ENCODE peak calls at places on chromosomes 11 and 22, in four cellular contexts. One of them, this sample, is unnamed.

GRCh38 chr11:106656646-106657045 is 361.6 kb downstream of the GUCY1A2 start:
- DNase-seq in IMR-90: no peak
- DNase-seq in neuronal stem cell: no peak
- DNase-seq in H1: no peak
- DNase-seq in this sample: no peak

GRCh38 chr11:35082322-35083180 is 56.4 kb upstream of the CD44 start:
- DNase-seq in IMR-90: peak; percentile 83
- DNase-seq in neuronal stem cell: no peak
- DNase-seq in H1: no peak
- DNase-seq in this sample: peak; percentile 79

GRCh38 chr11:71246559-71246958 is 5.8 kb downstream of the SHANK2 start:
- DNase-seq in IMR-90: no peak
- DNase-seq in neuronal stem cell: no peak
- DNase-seq in H1: no peak
- DNase-seq in this sample: peak; percentile 91

GRCh38 chr11:118621071-118621815 is 13.8 kb downstream of the PHLDB1 start:
- DNase-seq in IMR-90: peak; percentile 86
- DNase-seq in neuronal stem cell: no peak
- DNase-seq in H1: no peak
- DNase-seq in this sample: peak; percentile 97

GRCh38 chr22:26713823-26714449 is 56.5 kb downstream of the MIAT start:
- DNase-seq in IMR-90: no peak
- DNase-seq in neuronal stem cell: no peak
- DNase-seq in H1: no peak
- DNase-seq in this sample: no peak

GRCh38 chr11:94776351-94777321 is 8.5 kb downstream of the AMOTL1 start:
- DNase-seq in IMR-90: peak; percentile 74
- DNase-seq in neuronal stem cell: no peak
- DNase-seq in H1: no peak
- DNase-seq in this sample: no peak

GRCh38 chr11:444397-445144 is 2.8 kb upstream of the ANO9 start:
- DNase-seq in IMR-90: peak; percentile 22
- DNase-seq in neuronal stem cell: no peak
- DNase-seq in H1: no peak
- DNase-seq in this sample: no peak

GRCh38 chr11:128179049-128179448 is 408.3 kb downstream of the ETS1 start:
- DNase-seq in IMR-90: no peak
- DNase-seq in neuronal stem cell: no peak
- DNase-seq in H1: no peak
- DNase-seq in this sample: no peak

GRCh38 chr11:1868636-1869291 is 15.9 kb downstream of the LSP1 start:
- DNase-seq in IMR-90: no peak
- DNase-seq in neuronal stem cell: no peak
- DNase-seq in H1: no peak
- DNase-seq in this sample: no peak

GRCh38 chr11:78564037-78564888 is 10.4 kb downstream of the NARS2 start:
- DNase-seq in IMR-90: peak; percentile 76
- DNase-seq in neuronal stem cell: peak; percentile 43
- DNase-seq in H1: no peak
- DNase-seq in this sample: no peak

GRCh38 chr11:69918231-69918937 is 99.2 kb upstream of the FGF3 start:
- DNase-seq in IMR-90: no peak
- DNase-seq in neuronal stem cell: no peak
- DNase-seq in H1: no peak
- DNase-seq in this sample: no peak

GRCh38 chr22:48755332-48755949 is 1072.2 kb downstream of the BRD1 start:
- DNase-seq in IMR-90: no peak
- DNase-seq in neuronal stem cell: no peak
- DNase-seq in H1: no peak
- DNase-seq in this sample: no peak

GRCh38 chr11:105673089-105673488 is 63.2 kb downstream of the GRIA4 start:
- DNase-seq in IMR-90: peak; percentile 72
- DNase-seq in neuronal stem cell: peak; percentile 76
- DNase-seq in H1: no peak
- DNase-seq in this sample: peak; percentile 44

GRCh38 chr11:72685560-72686480 is 11.6 kb upstream of the PDE2A start:
- DNase-seq in IMR-90: peak; percentile 19
- DNase-seq in neuronal stem cell: no peak
- DNase-seq in H1: no peak
- DNase-seq in this sample: no peak

GRCh38 chr11:28384418-28384817 is 276.2 kb downstream of the METTL15 start:
- DNase-seq in IMR-90: peak; percentile 99
- DNase-seq in neuronal stem cell: no peak
- DNase-seq in H1: no peak
- DNase-seq in this sample: no peak

GRCh38 chr11:72553748-72554147 is 119.4 kb upstream of the CLPB start:
- DNase-seq in IMR-90: no peak
- DNase-seq in neuronal stem cell: no peak
- DNase-seq in H1: peak; percentile 25
- DNase-seq in this sample: peak; percentile 66

GRCh38 chr11:72723508-72723907 is 28.7 kb downstream of the ARAP1 start:
- DNase-seq in IMR-90: no peak
- DNase-seq in neuronal stem cell: no peak
- DNase-seq in H1: no peak
- DNase-seq in this sample: no peak

GRCh38 chr11:69883292-69884255 is 64.4 kb upstream of the FGF3 start:
- DNase-seq in IMR-90: no peak
- DNase-seq in neuronal stem cell: no peak
- DNase-seq in H1: no peak
- DNase-seq in this sample: no peak

GRCh38 chr11:128498846-128499245 is 88.5 kb downstream of the ETS1 start:
- DNase-seq in IMR-90: peak; percentile 67
- DNase-seq in neuronal stem cell: no peak
- DNase-seq in H1: no peak
- DNase-seq in this sample: no peak

GRCh38 chr11:119992171-119993051 is 145.5 kb downstream of the TRIM29 start:
- DNase-seq in IMR-90: no peak
- DNase-seq in neuronal stem cell: no peak
- DNase-seq in H1: no peak
- DNase-seq in this sample: no peak

GRCh38 chr11:69918938-69919650 is 99.9 kb upstream of the FGF3 start:
- DNase-seq in IMR-90: peak; percentile 57
- DNase-seq in neuronal stem cell: peak; percentile 68
- DNase-seq in H1: peak; percentile 38
- DNase-seq in this sample: peak; percentile 85

GRCh38 chr11:5364214-5364613 is 12.9 kb downstream of the OR51B6 start:
- DNase-seq in IMR-90: peak; percentile 96
- DNase-seq in neuronal stem cell: no peak
- DNase-seq in H1: no peak
- DNase-seq in this sample: no peak

GRCh38 chr22:46972901-46973831 is 210.7 kb downstream of the TBC1D22A start:
- DNase-seq in IMR-90: no peak
- DNase-seq in neuronal stem cell: no peak
- DNase-seq in H1: no peak
- DNase-seq in this sample: no peak

GRCh38 chr11:42171046-42171445 is 711.6 kb upstream of the LRRC4C start:
- DNase-seq in IMR-90: no peak
- DNase-seq in neuronal stem cell: no peak
- DNase-seq in H1: no peak
- DNase-seq in this sample: no peak

GRCh38 chr11:105344938-105345337 is 205.4 kb upstream of the CARD18 start:
- DNase-seq in IMR-90: no peak
- DNase-seq in neuronal stem cell: no peak
- DNase-seq in H1: no peak
- DNase-seq in this sample: no peak

GRCh38 chr11:102420547-102420946 is 32.0 kb downstream of the TMEM123 start:
- DNase-seq in IMR-90: no peak
- DNase-seq in neuronal stem cell: no peak
- DNase-seq in H1: no peak
- DNase-seq in this sample: no peak

GRCh38 chr22:42180349-42180842 is 49.8 kb upstream of the CYP2D6 start:
- DNase-seq in IMR-90: peak; percentile 34
- DNase-seq in neuronal stem cell: no peak
- DNase-seq in H1: no peak
- DNase-seq in this sample: no peak

DNA sequence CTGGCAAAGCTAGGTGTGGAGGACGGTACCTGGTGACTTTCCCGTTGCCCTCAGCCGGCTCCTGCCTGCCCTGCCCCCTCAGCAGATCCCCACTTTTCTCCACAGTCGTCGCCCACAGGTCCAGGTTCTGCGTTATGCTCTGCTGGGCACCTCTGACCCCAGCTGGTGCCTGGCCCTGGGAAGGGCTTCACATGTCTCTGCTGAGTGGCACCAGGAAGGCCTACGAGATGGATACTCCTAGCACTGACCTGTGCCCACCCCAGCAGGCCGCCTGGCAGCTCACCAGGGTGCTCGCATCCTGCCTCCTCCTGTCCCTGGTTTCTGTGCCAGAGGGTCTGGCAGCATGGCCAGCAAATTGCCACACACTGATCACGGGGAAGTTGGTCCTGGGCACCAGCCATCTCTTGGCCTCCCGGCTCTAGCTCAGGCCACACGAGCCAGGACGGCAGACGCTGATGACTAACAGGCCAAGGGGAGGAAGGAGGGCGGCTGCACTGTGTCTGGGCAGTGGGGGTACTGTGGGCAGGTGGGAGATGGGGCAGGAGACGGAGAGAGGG is 13.8 kb downstream of the CARS1 start:
- DNase-seq in IMR-90: no peak
- DNase-seq in neuronal stem cell: no peak
- DNase-seq in H1: no peak
- DNase-seq in this sample: no peak
- H3K14ac ChIP-seq in IMR-90: no peak overlapping the region
- H3K14ac ChIP-seq in neuronal stem cell: no peak overlapping the region
- H3K14ac ChIP-seq in H1: no peak overlapping the region
- H3K14ac ChIP-seq in this sample: no peak overlapping the region

DNA sequence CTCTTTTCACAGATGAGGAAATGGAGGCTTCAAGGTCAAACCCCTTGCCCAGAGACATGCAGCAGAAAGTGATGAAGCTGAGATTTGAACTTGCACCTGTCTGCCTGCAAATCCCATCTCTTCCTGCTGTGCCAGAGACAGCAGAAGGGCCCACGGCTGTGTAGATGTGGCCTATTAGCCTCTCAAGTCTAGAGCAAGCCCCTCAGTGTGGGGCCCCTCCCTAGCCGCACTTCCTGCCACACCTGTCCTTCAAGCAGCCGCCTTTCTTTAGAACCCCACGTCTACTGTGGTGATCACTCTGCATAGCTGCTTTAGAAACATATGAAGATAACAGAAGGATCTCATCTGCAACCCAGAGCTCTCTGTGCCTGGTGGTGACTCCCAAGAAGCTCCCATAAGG is 41.2 kb upstream of the JAM3 start:
- DNase-seq in IMR-90: no peak
- DNase-seq in neuronal stem cell: no peak
- DNase-seq in H1: no peak
- DNase-seq in this sample: no peak
- H3K4me1 ChIP-seq in IMR-90: no peaks in the 10 kb centered on the region
- H3K4me1 ChIP-seq in neuronal stem cell: peaks cover 30% of the 10 kb centered on the region
- H3K4me1 ChIP-seq in H1: peaks cover 11% of the 10 kb centered on the region
- H3K4me1 ChIP-seq in this sample: no peaks in the 10 kb centered on the region

DNA sequence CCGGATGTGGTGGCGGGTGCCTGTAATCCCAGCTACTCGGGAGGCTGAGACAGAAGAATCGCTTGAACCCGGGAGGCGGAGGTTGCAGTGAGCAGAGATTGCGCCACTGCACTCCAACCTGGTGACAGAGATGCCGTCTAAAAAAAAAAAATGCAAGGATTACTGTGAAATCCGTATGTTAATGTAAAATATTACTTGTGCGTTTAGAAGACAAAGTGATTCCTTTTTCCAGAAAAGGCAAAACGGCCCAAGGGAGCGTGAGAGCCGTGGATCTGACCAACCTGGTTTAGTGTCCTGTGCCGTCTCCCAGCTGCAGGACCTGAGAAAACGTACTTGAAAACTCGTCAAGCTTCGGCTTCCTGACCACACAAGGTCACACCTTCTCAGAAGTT is 905 bp downstream of the HDHD5 start:
- DNase-seq in IMR-90: no peak
- DNase-seq in neuronal stem cell: no peak
- DNase-seq in H1: no peak
- DNase-seq in this sample: no peak
- H3K14ac ChIP-seq in IMR-90: peak overlapping the region; percentile 70
- H3K14ac ChIP-seq in neuronal stem cell: no peak overlapping the region
- H3K14ac ChIP-seq in H1: no peak overlapping the region
- H3K14ac ChIP-seq in this sample: peak overlapping the region; percentile 69

DNA sequence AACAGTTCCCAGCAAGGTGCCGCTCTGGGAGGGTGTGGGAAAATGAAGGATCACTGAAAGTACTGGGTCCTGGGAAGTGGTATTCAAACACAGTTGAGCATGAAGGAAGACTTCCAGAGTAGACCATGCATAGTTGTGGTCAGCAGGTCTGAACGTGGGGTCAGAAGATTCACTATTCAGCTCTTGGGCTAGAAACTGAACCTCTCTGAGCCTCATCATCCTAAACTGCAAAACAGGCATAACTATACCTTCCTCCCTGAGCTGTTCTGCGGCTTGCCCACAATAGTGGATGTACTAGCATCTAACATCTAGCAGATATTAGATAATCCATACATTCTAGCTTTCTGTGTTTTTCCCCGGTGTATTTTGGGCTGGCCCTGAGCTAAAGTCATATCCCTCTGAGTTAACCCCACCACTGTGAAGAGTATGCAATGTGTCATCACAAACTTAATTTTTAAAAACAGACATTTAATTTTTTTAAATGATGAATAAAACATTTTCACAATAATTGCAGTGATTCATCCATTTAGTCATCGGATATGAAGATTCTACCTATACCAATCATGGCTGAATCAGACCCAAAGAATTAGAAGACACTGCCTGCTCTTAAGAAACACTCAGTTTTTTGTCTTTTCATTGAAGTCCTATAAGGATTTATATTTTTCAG is 179.1 kb downstream of the BLID start:
- DNase-seq in IMR-90: peak; percentile 89
- DNase-seq in neuronal stem cell: no peak
- DNase-seq in H1: no peak
- DNase-seq in this sample: no peak
- H3K4me1 ChIP-seq in IMR-90: peaks cover 15% of the 10 kb centered on the region
- H3K4me1 ChIP-seq in neuronal stem cell: no peaks in the 10 kb centered on the region
- H3K4me1 ChIP-seq in H1: peaks cover 6% of the 10 kb centered on the region
- H3K4me1 ChIP-seq in this sample: no peaks in the 10 kb centered on the region

GRCh38 chr22:32746715-32747114 is 54.8 kb upstream of the TIMP3 start:
- DNase-seq in IMR-90: no peak
- DNase-seq in neuronal stem cell: no peak
- DNase-seq in H1: no peak
- DNase-seq in this sample: no peak

GRCh38 chr22:32747588-32747987 is 53.9 kb upstream of the TIMP3 start:
- DNase-seq in IMR-90: no peak
- DNase-seq in neuronal stem cell: no peak
- DNase-seq in H1: no peak
- DNase-seq in this sample: no peak

GRCh38 chr22:32745251-32745995 is 56.1 kb upstream of the TIMP3 start:
- DNase-seq in IMR-90: peak; percentile 55
- DNase-seq in neuronal stem cell: peak; percentile 12
- DNase-seq in H1: peak; percentile 27
- DNase-seq in this sample: peak; percentile 76

GRCh38 chr22:32745996-32746322 is 55.5 kb upstream of the TIMP3 start:
- DNase-seq in IMR-90: no peak
- DNase-seq in neuronal stem cell: no peak
- DNase-seq in H1: no peak
- DNase-seq in this sample: no peak

GRCh38 chr22:32744560-32744959 is 56.9 kb upstream of the TIMP3 start:
- DNase-seq in IMR-90: no peak
- DNase-seq in neuronal stem cell: no peak
- DNase-seq in H1: no peak
- DNase-seq in this sample: no peak
- H3K14ac ChIP-seq in IMR-90: peak overlapping the region; percentile 52
- H3K14ac ChIP-seq in neuronal stem cell: no peak overlapping the region
- H3K14ac ChIP-seq in H1: no peak overlapping the region
- H3K14ac ChIP-seq in this sample: no peak overlapping the region

GRCh38 chr11:116776522-116776984 is 3.8 kb upstream of the BUD13 start:
- DNase-seq in IMR-90: no peak
- DNase-seq in neuronal stem cell: no peak
- DNase-seq in H1: no peak
- DNase-seq in this sample: no peak
- H3K4me1 ChIP-seq in IMR-90: peaks cover 4% of the 10 kb centered on the region
- H3K4me1 ChIP-seq in neuronal stem cell: peaks cover 10% of the 10 kb centered on the region
- H3K4me1 ChIP-seq in H1: no peaks in the 10 kb centered on the region
- H3K4me1 ChIP-seq in this sample: peaks cover 2% of the 10 kb centered on the region

This sample was measured in H9.